ENCODE peak calls at places on chromosomes 13 and 19, in ten cellular contexts. V is IMR-90; R is lower lobe of right lung; Y is left ventricle myocardium inferior; X is GM23338; H is psoas muscle; L is H9; U is CD4-positive, alpha-beta T cell; K is hepatocyte; W is ascending aorta. D is an unnamed sample.

GRCh38 chr19:18306903-18307681 is 15.8 kb downstream of the LSM4 start:
- DNase-seq in V (no peak), R (no peak), Y (no peak), X (peak; percentile 37), H (no peak), L (no peak), U (no peak), K (no peak), W (no peak), D (no peak)

GRCh38 chr19:16025108-16026101 is 50.9 kb upstream of the TPM4 start:
- DNase-seq in V (peak; percentile 70), R (no peak), Y (no peak), X (peak; percentile 52), H (no peak), L (peak; percentile 82), U (no peak), K (peak; percentile 38), W (peak; percentile 62), D (no peak)

GRCh38 chr13:40653558-40654318 is 12.7 kb downstream of the FOXO1 start:
- DNase-seq in V (no peak), R (no peak), Y (no peak), X (peak; percentile 72), H (no peak), L (no peak), U (no peak), K (no peak), W (no peak), D (no peak)

GRCh38 chr19:29714953-29715694 is at the start of gene C19orf12:
- DNase-seq in V (peak; percentile 23), R (peak; percentile 76), Y (peak; percentile 64), X (peak; percentile 74), H (peak; percentile 81), L (no peak), U (peak; percentile 52), K (peak; percentile 88), W (peak; percentile 70), D (peak; percentile 30)

GRCh38 chr13:33351324-33351723 is 65.8 kb upstream of the STARD13 start:
- DNase-seq in V (peak; percentile 64), R (no peak), Y (no peak), X (no peak), H (no peak), L (no peak), U (no peak), K (no peak), W (no peak), D (no peak)

GRCh38 chr19:18762125-18763023 is 28.7 kb downstream of the COMP start:
- DNase-seq in V (no peak), R (peak; percentile 92), Y (peak; percentile 64), X (peak; percentile 65), H (peak; percentile 87), L (no peak), U (no peak), K (peak; percentile 79), W (peak; percentile 72), D (no peak)

GRCh38 chr19:50558449-50558848 is 9.8 kb downstream of the LRRC4B start:
- DNase-seq in V (no peak), R (no peak), Y (no peak), X (no peak), H (peak; percentile 15), L (no peak), U (no peak), K (no peak), W (no peak), D (no peak)

GRCh38 chr13:59274958-59275727 is 888.6 kb downstream of the DIAPH3 start:
- DNase-seq in V (no peak), R (no peak), Y (no peak), X (no peak), H (no peak), L (no peak), U (no peak), K (no peak), W (no peak), D (no peak)

GRCh38 chr13:106318941-106319411 is 216.5 kb downstream of the EFNB2 start:
- DNase-seq in V (peak; percentile 96), R (no peak), Y (no peak), X (peak; percentile 27), H (no peak), L (no peak), U (no peak), K (peak; percentile 61), W (no peak), D (no peak)

GRCh38 chr13:51453959-51454703 is 1.3 kb upstream of the INTS6 start:
- DNase-seq in V (peak; percentile 6), R (no peak), Y (peak; percentile 24), X (peak; percentile 53), H (peak; percentile 56), L (no peak), U (peak; percentile 13), K (peak; percentile 46), W (peak; percentile 67), D (no peak)

DNA sequence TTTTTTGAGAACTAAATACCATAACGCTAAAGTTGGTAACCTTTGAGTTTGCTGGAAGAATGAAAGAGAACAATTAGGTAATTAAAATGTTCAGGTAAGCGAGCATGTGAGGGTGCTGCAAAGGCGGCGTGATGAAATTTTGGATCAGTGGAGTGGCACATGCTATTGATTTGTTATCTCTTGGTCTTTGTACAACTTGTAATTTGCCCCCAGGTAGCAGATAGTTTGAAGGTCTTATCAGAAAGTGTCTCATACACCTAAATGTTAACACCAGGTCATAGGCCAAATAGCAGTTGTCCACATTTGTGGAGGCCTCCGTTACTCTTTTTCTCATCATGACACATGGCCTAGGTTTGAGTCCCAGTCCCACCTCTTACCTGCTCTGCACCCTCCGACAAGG is 14.9 kb downstream of the ARHGAP35 start:
- DNase-seq in V (no peak), R (no peak), Y (no peak), X (no peak), H (no peak), L (no peak), U (no peak), K (no peak), W (no peak), D (no peak)
- H3K27ac ChIP-seq in V (no peak overlapping the region), R (no peak overlapping the region), Y (no peak overlapping the region), X (peak overlapping the region; percentile 16), H (no peak overlapping the region), L (no peak overlapping the region), U (no peak overlapping the region), K (peak overlapping the region; percentile 29), W (no peak overlapping the region), D (no peak overlapping the region)

GRCh38 chr13:98311200-98311548 is 134.1 kb upstream of the RNF113B start:
- DNase-seq in V (no peak), R (no peak), Y (no peak), X (no peak), H (no peak), L (no peak), U (no peak), K (no peak), W (no peak), D (no peak)
- H3K27ac ChIP-seq in V (no peak overlapping the region), R (no peak overlapping the region), Y (no peak overlapping the region), X (peak overlapping the region; percentile 52), H (no peak overlapping the region), L (no peak overlapping the region), U (no peak overlapping the region), K (peak overlapping the region; percentile 2), W (no peak overlapping the region), D (no peak overlapping the region)

GRCh38 chr19:801030-801860 is 4.0 kb downstream of the PTBP1 start:
- DNase-seq in V (no peak), R (peak; percentile 88), Y (peak; percentile 88), X (peak; percentile 15), H (peak; percentile 77), L (no peak), U (no peak), K (no peak), W (peak; percentile 82), D (peak; percentile 48)

GRCh38 chr19:797528-798414 is 519 bp downstream of the PTBP1 start:
- DNase-seq in V (peak; percentile 85), R (peak; percentile 93), Y (peak; percentile 91), X (peak; percentile 89), H (peak; percentile 96), L (peak; percentile 75), U (peak; percentile 89), K (peak; percentile 97), W (peak; percentile 93), D (peak; percentile 82)

GRCh38 chr19:800360-801029 is 3.2 kb downstream of the PTBP1 start:
- DNase-seq in V (no peak), R (no peak), Y (no peak), X (no peak), H (no peak), L (no peak), U (no peak), K (peak; percentile 78), W (no peak), D (no peak)

GRCh38 chr19:798415-799075 is 1.3 kb downstream of the PTBP1 start:
- DNase-seq in V (no peak), R (peak; percentile 51), Y (no peak), X (no peak), H (no peak), L (no peak), U (no peak), K (peak; percentile 71), W (no peak), D (no peak)

DNA sequence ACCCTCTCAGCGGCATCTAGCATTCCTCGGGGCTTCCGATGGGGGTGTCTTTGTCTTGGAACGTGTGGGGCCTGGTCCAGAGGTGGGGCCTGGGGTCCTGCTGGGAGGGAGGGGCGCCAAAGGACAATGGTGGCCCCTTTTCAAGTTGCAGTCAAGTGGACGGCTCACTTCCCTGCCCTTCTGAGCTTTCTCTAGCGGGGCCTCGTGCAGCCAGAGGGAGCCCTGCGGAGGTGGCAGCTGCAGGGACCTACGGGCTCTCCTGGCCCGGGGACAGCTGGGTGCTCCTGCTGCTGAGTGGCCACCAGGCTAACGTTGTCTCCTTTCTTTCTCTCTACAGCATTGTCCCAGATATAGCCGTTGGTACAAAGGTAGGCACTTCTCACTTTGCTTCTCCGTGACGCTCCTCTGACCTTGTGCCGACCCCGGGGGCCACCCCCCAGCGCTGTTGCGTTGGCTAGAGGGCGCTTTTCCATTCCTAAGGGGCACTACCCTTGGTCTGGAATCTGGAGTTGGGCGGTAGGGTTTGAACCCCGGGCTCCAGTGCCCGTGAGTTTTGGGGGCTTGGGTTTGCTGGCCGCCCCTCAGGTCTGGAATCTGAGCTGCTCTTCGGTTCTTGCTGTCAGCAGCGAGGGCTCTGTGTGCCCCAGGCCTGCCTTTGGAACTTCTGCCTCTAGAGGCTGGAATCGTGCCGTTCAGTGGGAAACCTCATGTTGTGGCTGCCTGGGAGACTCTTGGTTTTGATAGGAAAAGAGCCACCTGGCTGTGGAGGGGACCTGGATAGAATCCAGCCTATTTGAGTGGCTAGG is 2.0 kb downstream of the PTBP1 start:
- DNase-seq in V (peak; percentile 49), R (no peak), Y (no peak), X (peak; percentile 56), H (no peak), L (peak; percentile 54), U (no peak), K (no peak), W (no peak), D (peak; percentile 56)
- H3K27ac ChIP-seq in V (peak overlapping the region; percentile 85), R (peak overlapping the region; percentile 96), Y (peak overlapping the region; percentile 100), X (peak overlapping the region; percentile 83), H (peak overlapping the region; percentile 99), L (no peak overlapping the region), U (peak overlapping the region; percentile 53), K (peak overlapping the region; percentile 97), W (no peak overlapping the region), D (peak overlapping the region; percentile 95)

DNA sequence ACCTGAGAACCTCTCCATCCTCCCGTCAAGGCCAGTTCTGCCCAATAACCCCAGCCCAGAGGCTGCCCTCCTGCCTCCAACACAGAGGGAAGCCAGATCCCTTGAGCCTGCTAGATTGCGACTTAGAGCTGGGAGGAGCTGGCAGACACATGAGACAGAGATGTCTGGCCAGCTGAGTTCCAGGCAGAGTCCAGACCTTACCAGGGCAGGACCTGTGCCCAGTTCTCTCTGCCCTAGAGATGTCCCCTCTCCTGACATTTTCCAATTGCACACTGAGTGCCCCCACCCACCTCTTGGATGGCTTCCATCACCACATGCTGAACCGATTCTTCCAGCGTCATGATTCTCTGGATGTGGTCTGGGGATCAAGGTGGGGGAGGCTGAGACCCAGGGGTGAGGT is 3.0 kb downstream of the HOOK2 start:
- DNase-seq in V (no peak), R (no peak), Y (peak; percentile 65), X (no peak), H (peak; percentile 78), L (no peak), U (no peak), K (no peak), W (peak; percentile 79), D (no peak)
- H3K27ac ChIP-seq in V (no peak overlapping the region), R (no peak overlapping the region), Y (peak overlapping the region; percentile 93), X (no peak overlapping the region), H (peak overlapping the region; percentile 90), L (no peak overlapping the region), U (no peak overlapping the region), K (no peak overlapping the region), W (peak overlapping the region; percentile 72), D (no peak overlapping the region)

D was measured in HL-60.